ENCODE peak calls at places on chromosomes 7 and 10, in six cellular contexts. X, T, P, G, K and Q are unnamed samples.

GRCh38 chr10:118543714-118544400 is 51.6 kb downstream of the PRLHR start:
- DNase-seq in G (peak; percentile 65), T (no peak), X (no peak), P (no peak), K (no peak), Q (no peak)

GRCh38 chr7:4245135-4245865 is 436.8 kb upstream of the FOXK1 start:
- DNase-seq in T (no peak), K (no peak), X (no peak), G (no peak), P (no peak), Q (no peak)

GRCh38 chr7:25360471-25360870 is 132.2 kb upstream of the NPVF start:
- DNase-seq in X (no peak), K (no peak), G (no peak), T (no peak), P (no peak), Q (no peak)

GRCh38 chr7:25619963-25620799 is 391.9 kb upstream of the NPVF start:
- DNase-seq in G (no peak), X (no peak), P (no peak), T (no peak), K (peak; percentile 52), Q (no peak)

GRCh38 chr10:100886946-100887345 is 25.8 kb upstream of the SLF2 start:
- DNase-seq in X (no peak), P (no peak), G (no peak), T (no peak), K (peak; percentile 70), Q (peak; percentile 62)

GRCh38 chr7:47885309-47886000 is 62.8 kb downstream of the PKD1L1 start:
- DNase-seq in G (no peak), X (no peak), K (no peak), P (no peak), T (no peak), Q (no peak)

GRCh38 chr7:1407883-1408282 is 51.4 kb downstream of the MICALL2 start:
- DNase-seq in K (no peak), T (no peak), X (no peak), P (no peak), G (no peak), Q (no peak)

GRCh38 chr10:14124951-14125350 is 205.8 kb downstream of the FRMD4A start:
- DNase-seq in G (peak; percentile 56), X (no peak), K (no peak), T (no peak), P (no peak), Q (no peak)

GRCh38 chr7:108066486-108066885 is 63.5 kb upstream of the LAMB1 start:
- DNase-seq in K (no peak), P (no peak), G (peak; percentile 56), X (no peak), T (no peak), Q (no peak)

GRCh38 chr10:29948971-29949370 is 110.4 kb downstream of the JCAD start:
- DNase-seq in X (no peak), T (no peak), K (no peak), P (no peak), G (peak; percentile 21), Q (no peak)

GRCh38 chr7:156607332-156608175 is 33.0 kb upstream of the RNF32 start:
- DNase-seq in T (no peak), X (no peak), P (no peak), G (no peak), K (no peak), Q (no peak)